ENCODE peak calls at places on chromosomes 3 and 15, in seven cellular contexts. One of them, this sample, is unnamed.

GRCh38 chr15:45948226-45948625 is 313.4 kb downstream of the SQOR start:
- DNase-seq in right atrium auricular region: no peak
- DNase-seq in neural progenitor cell: peak
- DNase-seq in dorsolateral prefrontal cortex: no peak
- DNase-seq in GM06990: no peak
- DNase-seq in esophagus squamous epithelium: no peak
- DNase-seq in AG10803: no peak
- DNase-seq in this sample: no peak

GRCh38 chr3:123488641-123489347 is 39.9 kb upstream of the ADCY5 start:
- DNase-seq in right atrium auricular region: no peak
- DNase-seq in neural progenitor cell: no peak
- DNase-seq in dorsolateral prefrontal cortex: no peak
- DNase-seq in GM06990: no peak
- DNase-seq in esophagus squamous epithelium: no peak
- DNase-seq in AG10803: no peak
- DNase-seq in this sample: no peak

GRCh38 chr3:26279091-26279490 is 343.5 kb upstream of the LRRC3B start:
- DNase-seq in right atrium auricular region: no peak
- DNase-seq in neural progenitor cell: no peak
- DNase-seq in dorsolateral prefrontal cortex: no peak
- DNase-seq in GM06990: no peak
- DNase-seq in esophagus squamous epithelium: no peak
- DNase-seq in AG10803: no peak
- DNase-seq in this sample: no peak

GRCh38 chr15:37142371-37142770 is 42.0 kb upstream of the MEIS2 start:
- DNase-seq in right atrium auricular region: no peak
- DNase-seq in neural progenitor cell: no peak
- DNase-seq in dorsolateral prefrontal cortex: no peak
- DNase-seq in GM06990: no peak
- DNase-seq in esophagus squamous epithelium: no peak
- DNase-seq in AG10803: no peak
- DNase-seq in this sample: no peak

GRCh38 chr3:133448478-133449122 is 48.7 kb downstream of the BFSP2 start:
- DNase-seq in right atrium auricular region: no peak
- DNase-seq in neural progenitor cell: no peak
- DNase-seq in dorsolateral prefrontal cortex: no peak
- DNase-seq in GM06990: peak
- DNase-seq in esophagus squamous epithelium: no peak
- DNase-seq in AG10803: no peak
- DNase-seq in this sample: no peak

GRCh38 chr15:79844221-79844620 is 52.6 kb downstream of the MTHFS start:
- DNase-seq in right atrium auricular region: no peak
- DNase-seq in neural progenitor cell: no peak
- DNase-seq in dorsolateral prefrontal cortex: no peak
- DNase-seq in GM06990: no peak
- DNase-seq in esophagus squamous epithelium: no peak
- DNase-seq in AG10803: no peak
- DNase-seq in this sample: no peak

GRCh38 chr3:98242155-98242554 is 21.9 kb upstream of the OR5H6 start:
- DNase-seq in right atrium auricular region: no peak
- DNase-seq in neural progenitor cell: no peak
- DNase-seq in dorsolateral prefrontal cortex: no peak
- DNase-seq in GM06990: no peak
- DNase-seq in esophagus squamous epithelium: no peak
- DNase-seq in AG10803: no peak
- DNase-seq in this sample: no peak

GRCh38 chr15:85706779-85707518 is 87.8 kb downstream of the KLHL25 start:
- DNase-seq in right atrium auricular region: peak
- DNase-seq in neural progenitor cell: no peak
- DNase-seq in dorsolateral prefrontal cortex: no peak
- DNase-seq in GM06990: peak
- DNase-seq in esophagus squamous epithelium: no peak
- DNase-seq in AG10803: peak
- DNase-seq in this sample: no peak

GRCh38 chr15:63256433-63256884 is 20.9 kb upstream of the APH1B start:
- DNase-seq in right atrium auricular region: no peak
- DNase-seq in neural progenitor cell: peak
- DNase-seq in dorsolateral prefrontal cortex: no peak
- DNase-seq in GM06990: no peak
- DNase-seq in esophagus squamous epithelium: no peak
- DNase-seq in AG10803: peak
- DNase-seq in this sample: no peak

GRCh38 chr3:134330895-134331810 is 43.1 kb downstream of the AMOTL2 start:
- DNase-seq in right atrium auricular region: peak
- DNase-seq in neural progenitor cell: no peak
- DNase-seq in dorsolateral prefrontal cortex: no peak
- DNase-seq in GM06990: no peak
- DNase-seq in esophagus squamous epithelium: no peak
- DNase-seq in AG10803: peak
- DNase-seq in this sample: no peak

GRCh38 chr3:21256932-21257331 is 494.1 kb downstream of the ZNF385D start:
- DNase-seq in right atrium auricular region: no peak
- DNase-seq in neural progenitor cell: no peak
- DNase-seq in dorsolateral prefrontal cortex: no peak
- DNase-seq in GM06990: no peak
- DNase-seq in esophagus squamous epithelium: no peak
- DNase-seq in AG10803: no peak
- DNase-seq in this sample: no peak

GRCh38 chr3:148654433-148654832 is 43.3 kb upstream of the AGTR1 start:
- DNase-seq in right atrium auricular region: no peak
- DNase-seq in neural progenitor cell: no peak
- DNase-seq in dorsolateral prefrontal cortex: no peak
- DNase-seq in GM06990: no peak
- DNase-seq in esophagus squamous epithelium: no peak
- DNase-seq in AG10803: no peak
- DNase-seq in this sample: no peak

GRCh38 chr3:32934150-32934742 is 17.2 kb upstream of the CCR4 start:
- DNase-seq in right atrium auricular region: no peak
- DNase-seq in neural progenitor cell: peak
- DNase-seq in dorsolateral prefrontal cortex: no peak
- DNase-seq in GM06990: no peak
- DNase-seq in esophagus squamous epithelium: no peak
- DNase-seq in AG10803: peak
- DNase-seq in this sample: peak

GRCh38 chr3:20041197-20041780 is 1.0 kb downstream of the KAT2B start:
- DNase-seq in right atrium auricular region: peak
- DNase-seq in neural progenitor cell: peak
- DNase-seq in dorsolateral prefrontal cortex: peak
- DNase-seq in GM06990: peak
- DNase-seq in esophagus squamous epithelium: peak
- DNase-seq in AG10803: peak
- DNase-seq in this sample: peak

GRCh38 chr3:190258634-190259033 is 63.6 kb downstream of the CLDN1 start:
- DNase-seq in right atrium auricular region: no peak
- DNase-seq in neural progenitor cell: peak
- DNase-seq in dorsolateral prefrontal cortex: peak
- DNase-seq in GM06990: no peak
- DNase-seq in esophagus squamous epithelium: no peak
- DNase-seq in AG10803: no peak
- DNase-seq in this sample: no peak

GRCh38 chr3:76063019-76063418 is 277.7 kb upstream of the ZNF717 start:
- DNase-seq in right atrium auricular region: no peak
- DNase-seq in neural progenitor cell: no peak
- DNase-seq in dorsolateral prefrontal cortex: no peak
- DNase-seq in GM06990: no peak
- DNase-seq in esophagus squamous epithelium: no peak
- DNase-seq in AG10803: peak
- DNase-seq in this sample: no peak

GRCh38 chr3:130786306-130786705 is 39.7 kb upstream of the PIK3R4 start:
- DNase-seq in right atrium auricular region: no peak
- DNase-seq in neural progenitor cell: no peak
- DNase-seq in dorsolateral prefrontal cortex: no peak
- DNase-seq in GM06990: no peak
- DNase-seq in esophagus squamous epithelium: no peak
- DNase-seq in AG10803: no peak
- DNase-seq in this sample: no peak

GRCh38 chr3:33047842-33048834 is 48.8 kb downstream of the GLB1 start:
- DNase-seq in right atrium auricular region: no peak
- DNase-seq in neural progenitor cell: no peak
- DNase-seq in dorsolateral prefrontal cortex: no peak
- DNase-seq in GM06990: peak
- DNase-seq in esophagus squamous epithelium: no peak
- DNase-seq in AG10803: no peak
- DNase-seq in this sample: no peak

GRCh38 chr15:73894133-73894814 is 20.9 kb downstream of the TBC1D21 start:
- DNase-seq in right atrium auricular region: no peak
- DNase-seq in neural progenitor cell: no peak
- DNase-seq in dorsolateral prefrontal cortex: no peak
- DNase-seq in GM06990: no peak
- DNase-seq in esophagus squamous epithelium: no peak
- DNase-seq in AG10803: no peak
- DNase-seq in this sample: no peak

GRCh38 chr3:183160616-183161015 is 1.9 kb downstream of the LAMP3 start:
- DNase-seq in right atrium auricular region: no peak
- DNase-seq in neural progenitor cell: peak
- DNase-seq in dorsolateral prefrontal cortex: no peak
- DNase-seq in GM06990: no peak
- DNase-seq in esophagus squamous epithelium: no peak
- DNase-seq in AG10803: no peak
- DNase-seq in this sample: no peak

GRCh38 chr3:183163563-183163962 is 1.0 kb upstream of the LAMP3 start:
- DNase-seq in right atrium auricular region: no peak
- DNase-seq in neural progenitor cell: no peak
- DNase-seq in dorsolateral prefrontal cortex: no peak
- DNase-seq in GM06990: no peak
- DNase-seq in esophagus squamous epithelium: no peak
- DNase-seq in AG10803: no peak
- DNase-seq in this sample: no peak

GRCh38 chr3:183158552-183159006 is 4.0 kb downstream of the LAMP3 start:
- DNase-seq in right atrium auricular region: no peak
- DNase-seq in neural progenitor cell: no peak
- DNase-seq in dorsolateral prefrontal cortex: peak
- DNase-seq in GM06990: peak
- DNase-seq in esophagus squamous epithelium: no peak
- DNase-seq in AG10803: peak
- DNase-seq in this sample: no peak

GRCh38 chr3:183159319-183159718 is 3.2 kb downstream of the LAMP3 start:
- DNase-seq in right atrium auricular region: no peak
- DNase-seq in neural progenitor cell: no peak
- DNase-seq in dorsolateral prefrontal cortex: no peak
- DNase-seq in GM06990: no peak
- DNase-seq in esophagus squamous epithelium: no peak
- DNase-seq in AG10803: no peak
- DNase-seq in this sample: no peak

DNA sequence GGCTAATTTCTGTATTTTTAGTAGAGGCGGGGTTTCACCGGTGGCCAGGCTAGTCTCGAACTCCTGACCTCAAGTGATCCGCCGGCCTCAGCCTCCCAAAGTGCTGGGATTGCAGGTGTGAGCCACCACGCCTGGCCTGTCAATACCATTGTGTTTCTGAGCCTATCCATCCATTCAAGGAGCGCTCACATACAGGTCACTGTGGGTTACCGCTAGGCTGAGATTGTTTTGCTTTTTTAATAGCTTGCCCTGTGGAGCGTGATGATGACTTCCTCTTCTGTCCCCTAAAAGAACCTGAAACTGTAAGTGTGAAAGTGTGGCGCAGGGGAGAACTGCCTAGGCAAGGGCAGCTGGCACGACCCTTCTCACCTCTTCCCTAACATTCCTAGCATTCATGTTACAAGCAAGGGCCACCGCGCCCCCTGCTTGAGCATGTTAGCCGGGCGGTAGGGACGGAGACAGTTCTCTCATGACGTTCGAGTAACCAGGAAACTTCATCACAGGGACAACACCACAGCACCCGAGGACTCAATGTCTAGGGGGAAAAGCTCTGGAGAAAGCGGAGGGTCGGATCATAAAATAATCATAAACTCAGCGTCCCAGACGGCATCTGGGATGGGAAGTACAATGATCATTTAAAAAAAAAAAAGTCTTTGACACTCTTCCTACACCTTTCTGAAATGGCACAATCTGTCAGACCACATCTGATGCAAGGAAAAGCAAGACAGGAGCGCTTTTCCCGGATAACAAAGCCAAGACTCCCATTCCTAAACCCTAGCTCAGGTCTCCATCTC is 785 bp downstream of the LAMP3 start:
- DNase-seq in right atrium auricular region: no peak
- DNase-seq in neural progenitor cell: peak
- DNase-seq in dorsolateral prefrontal cortex: no peak
- DNase-seq in GM06990: peak
- DNase-seq in esophagus squamous epithelium: no peak
- DNase-seq in AG10803: no peak
- DNase-seq in this sample: no peak
- H3K4me3 ChIP-seq in right atrium auricular region: peak
- H3K4me3 ChIP-seq in neural progenitor cell: peak
- H3K4me3 ChIP-seq in dorsolateral prefrontal cortex: peak
- H3K4me3 ChIP-seq in GM06990: peak
- H3K4me3 ChIP-seq in esophagus squamous epithelium: peak
- H3K4me3 ChIP-seq in AG10803: peak
- H3K4me3 ChIP-seq in this sample: peak

GRCh38 chr3:41574900-41575299 is 375.6 kb downstream of the CTNNB1 start:
- DNase-seq in right atrium auricular region: no peak
- DNase-seq in neural progenitor cell: peak
- DNase-seq in dorsolateral prefrontal cortex: no peak
- DNase-seq in GM06990: no peak
- DNase-seq in esophagus squamous epithelium: no peak
- DNase-seq in AG10803: no peak
- DNase-seq in this sample: no peak
- TF ChIP-seq CTCF in right atrium auricular region: peak
- TF ChIP-seq CTCF in neural progenitor cell: peak
- TF ChIP-seq CTCF in dorsolateral prefrontal cortex: no peak
- TF ChIP-seq CTCF in GM06990: no peak
- TF ChIP-seq CTCF in esophagus squamous epithelium: no peak
- TF ChIP-seq CTCF in AG10803: no peak
- TF ChIP-seq CTCF in this sample: peak

GRCh38 chr15:83284563-83285283 is at the start of gene BNC1:
- DNase-seq in right atrium auricular region: no peak
- DNase-seq in neural progenitor cell: peak
- DNase-seq in dorsolateral prefrontal cortex: no peak
- DNase-seq in GM06990: no peak
- DNase-seq in esophagus squamous epithelium: no peak
- DNase-seq in AG10803: peak
- DNase-seq in this sample: no peak

GRCh38 chr15:83287541-83288027 is 3.1 kb upstream of the BNC1 start:
- DNase-seq in right atrium auricular region: no peak
- DNase-seq in neural progenitor cell: no peak
- DNase-seq in dorsolateral prefrontal cortex: no peak
- DNase-seq in GM06990: no peak
- DNase-seq in esophagus squamous epithelium: no peak
- DNase-seq in AG10803: peak
- DNase-seq in this sample: no peak

GRCh38 chr15:83285284-83285978 is 967 bp upstream of the BNC1 start:
- DNase-seq in right atrium auricular region: no peak
- DNase-seq in neural progenitor cell: peak
- DNase-seq in dorsolateral prefrontal cortex: no peak
- DNase-seq in GM06990: no peak
- DNase-seq in esophagus squamous epithelium: no peak
- DNase-seq in AG10803: no peak
- DNase-seq in this sample: no peak

GRCh38 chr15:83283813-83284562 is 476 bp downstream of the BNC1 start:
- DNase-seq in right atrium auricular region: no peak
- DNase-seq in neural progenitor cell: peak
- DNase-seq in dorsolateral prefrontal cortex: no peak
- DNase-seq in GM06990: no peak
- DNase-seq in esophagus squamous epithelium: no peak
- DNase-seq in AG10803: peak
- DNase-seq in this sample: no peak

GRCh38 chr15:83285979-83286553 is 1.6 kb upstream of the BNC1 start:
- DNase-seq in right atrium auricular region: no peak
- DNase-seq in neural progenitor cell: no peak
- DNase-seq in dorsolateral prefrontal cortex: no peak
- DNase-seq in GM06990: no peak
- DNase-seq in esophagus squamous epithelium: no peak
- DNase-seq in AG10803: peak
- DNase-seq in this sample: no peak
- H3K4me3 ChIP-seq in right atrium auricular region: no peak
- H3K4me3 ChIP-seq in neural progenitor cell: no peak
- H3K4me3 ChIP-seq in dorsolateral prefrontal cortex: no peak
- H3K4me3 ChIP-seq in GM06990: no peak
- H3K4me3 ChIP-seq in esophagus squamous epithelium: no peak
- H3K4me3 ChIP-seq in AG10803: no peak
- H3K4me3 ChIP-seq in this sample: no peak

GRCh38 chr3:185649414-185649813 is 63.3 kb downstream of the SENP2 start:
- DNase-seq in right atrium auricular region: peak
- DNase-seq in neural progenitor cell: no peak
- DNase-seq in dorsolateral prefrontal cortex: no peak
- DNase-seq in GM06990: no peak
- DNase-seq in esophagus squamous epithelium: no peak
- DNase-seq in AG10803: no peak
- DNase-seq in this sample: no peak
- TF ChIP-seq CTCF in right atrium auricular region: no peak
- TF ChIP-seq CTCF in neural progenitor cell: no peak
- TF ChIP-seq CTCF in dorsolateral prefrontal cortex: no peak
- TF ChIP-seq CTCF in GM06990: no peak
- TF ChIP-seq CTCF in esophagus squamous epithelium: no peak
- TF ChIP-seq CTCF in AG10803: no peak
- TF ChIP-seq CTCF in this sample: no peak

This sample was measured in WERI-Rb-1.